ENCODE peak calls at places on chromosomes 12 and 14, in four cellular contexts. H is nucleus accumbens, O is M059J, T is endothelial cell. N is an unnamed sample.

GRCh38 chr12:131923260-131923659 is 5.8 kb upstream of the PUS1 start:
- DNase-seq in T (no peak), H (no peak), O (no peak), N (no peak)

GRCh38 chr14:61754627-61755381 is 7.4 kb upstream of the SNAPC1 start:
- DNase-seq in T (no peak), H (no peak), O (peak), N (no peak)

GRCh38 chr12:2354151-2354991 is 301.6 kb downstream of the CACNA1C start:
- DNase-seq in H (no peak), T (no peak), O (no peak), N (no peak)

GRCh38 chr14:104703269-104703668 is 13.9 kb downstream of the INF2 start:
- DNase-seq in H (no peak), O (no peak), T (no peak), N (no peak)

GRCh38 chr12:63098851-63099250 is 52.1 kb downstream of the AVPR1A start:
- DNase-seq in O (peak), H (no peak), T (peak), N (no peak)

GRCh38 chr14:35406811-35407630 is 2.5 kb upstream of the NFKBIA start:
- DNase-seq in H (no peak), O (peak), T (no peak), N (no peak)

GRCh38 chr12:5485471-5485870 is 53.6 kb downstream of the NTF3 start:
- DNase-seq in O (no peak), H (no peak), T (no peak), N (no peak)

GRCh38 chr14:91872011-91872476 is 4.7 kb upstream of the TC2N start:
- DNase-seq in H (no peak), T (no peak), O (no peak), N (no peak)

GRCh38 chr12:2302711-2303255 is 250.0 kb downstream of the CACNA1C start:
- DNase-seq in T (no peak), H (no peak), O (no peak), N (no peak)

GRCh38 chr12:4800555-4800954 is 80.4 kb downstream of the GALNT8 start:
- DNase-seq in T (no peak), H (no peak), O (no peak), N (no peak)

GRCh38 chr12:60205500-60205899 is 609.7 kb downstream of the SLC16A7 start:
- DNase-seq in T (no peak), H (no peak), O (peak), N (no peak)

GRCh38 chr14:78764240-78764639 is 594.1 kb downstream of the NRXN3 start:
- DNase-seq in T (no peak), H (no peak), O (peak), N (no peak)

GRCh38 chr12:70822431-70822830 is 98.1 kb downstream of the PTPRR start:
- DNase-seq in H (no peak), T (no peak), O (no peak), N (no peak)

GRCh38 chr14:46574236-46574970 is 77.2 kb downstream of the RPL10L start:
- DNase-seq in H (no peak), O (peak), T (no peak), N (no peak)

GRCh38 chr12:10395390-10395998 is 5.7 kb upstream of the KLRK1 start:
- DNase-seq in H (no peak), T (no peak), O (peak), N (no peak)

N was measured in C1 segment of cervical spinal cord.